ENCODE peak calls at places on chromosomes 7 and 10, in six cellular contexts. T is epithelial cell of proximal tubule, Q is right lobe of liver, R is body of pancreas, V is psoas muscle, X is hepatocyte. K is an unnamed sample.

GRCh38 chr7:69599211-69599878 is 1.1 kb downstream of the AUTS2 start:
- DNase-seq in Q (no peak), T (no peak), R (no peak), X (peak; percentile 32), V (peak; percentile 19), K (no peak)

GRCh38 chr7:23438171-23438570 is 32.1 kb downstream of the IGF2BP3 start:
- DNase-seq in V (no peak), T (no peak), R (no peak), Q (no peak), X (no peak), K (no peak)

GRCh38 chr7:139648617-139648932 is 125.1 kb downstream of the CLEC2L start:
- DNase-seq in Q (no peak), T (no peak), X (no peak), R (no peak), V (no peak), K (no peak)

GRCh38 chr10:63664341-63664885 is 143.2 kb downstream of the REEP3 start:
- DNase-seq in T (no peak), X (no peak), R (no peak), V (no peak), Q (no peak), K (no peak)

GRCh38 chr7:128194533-128195282 is 46.4 kb upstream of the LEP start:
- DNase-seq in X (no peak), R (no peak), Q (no peak), V (no peak), T (no peak), K (no peak)

GRCh38 chr7:25389489-25390106 is 161.3 kb upstream of the NPVF start:
- DNase-seq in Q (no peak), X (peak; percentile 69), R (peak; percentile 38), V (no peak), T (no peak), K (no peak)

GRCh38 chr7:6175642-6176041 is 96.8 kb downstream of the CYTH3 start:
- DNase-seq in R (no peak), T (no peak), V (no peak), X (no peak), Q (no peak), K (no peak)

GRCh38 chr7:27251513-27252306 is 9.1 kb downstream of the EVX1 start:
- DNase-seq in X (no peak), R (no peak), T (no peak), Q (no peak), V (no peak), K (no peak)

GRCh38 chr10:74827694-74828093 is 1.3 kb downstream of the KAT6B start:
- DNase-seq in R (no peak), X (no peak), T (no peak), Q (no peak), V (no peak), K (no peak)

GRCh38 chr10:6579193-6579903 is 728 bp downstream of the PRKCQ start:
- DNase-seq in T (no peak), Q (no peak), R (peak; percentile 57), V (no peak), X (no peak), K (no peak)

GRCh38 chr7:27165655-27166474 is 528 bp upstream of the HOXA9 start:
- DNase-seq in T (no peak), Q (no peak), X (no peak), R (no peak), V (peak; percentile 15), K (no peak)

GRCh38 chr10:22662693-22663330 is 51.6 kb downstream of the PIP4K2A start:
- DNase-seq in V (no peak), T (no peak), X (no peak), R (no peak), Q (no peak), K (no peak)

GRCh38 chr7:123924941-123925340 is at the start of gene SPAM1:
- DNase-seq in V (no peak), R (no peak), X (no peak), Q (no peak), T (no peak), K (no peak)

GRCh38 chr10:76918106-76918505 is 719.5 kb downstream of the KCNMA1 start:
- DNase-seq in V (no peak), T (no peak), Q (no peak), X (no peak), R (no peak), K (no peak)

GRCh38 chr10:106897631-106898161 is 266.8 kb downstream of the SORCS1 start:
- DNase-seq in Q (peak; percentile 21), T (no peak), R (no peak), X (peak; percentile 61), V (no peak), K (no peak)

GRCh38 chr7:113998934-113999333 is 80.1 kb upstream of the PPP1R3A start:
- DNase-seq in V (no peak), T (no peak), X (no peak), Q (no peak), R (no peak), K (no peak)

GRCh38 chr10:90751107-90751997 is 106.5 kb downstream of the HTR7 start:
- DNase-seq in Q (no peak), V (no peak), R (peak; percentile 37), X (peak; percentile 58), T (no peak), K (no peak)

GRCh38 chr7:68805159-68805558 is 793.1 kb upstream of the AUTS2 start:
- DNase-seq in V (no peak), R (no peak), T (no peak), X (no peak), Q (no peak), K (no peak)

GRCh38 chr10:86178401-86179142 is 188.0 kb downstream of the GRID1 start:
- DNase-seq in T (no peak), Q (no peak), V (no peak), R (no peak), X (peak; percentile 37), K (no peak)

GRCh38 chr10:30151581-30152389 is 92.4 kb upstream of the JCAD start:
- DNase-seq in R (no peak), Q (no peak), T (no peak), V (peak; percentile 56), X (peak; percentile 49), K (peak; percentile 88)

GRCh38 chr10:73471226-73471625 is 24.6 kb downstream of the PPP3CB start:
- DNase-seq in R (no peak), Q (no peak), T (no peak), X (no peak), V (no peak), K (no peak)

GRCh38 chr7:45240926-45241325 is 83.3 kb downstream of the RAMP3 start:
- DNase-seq in V (no peak), T (no peak), R (no peak), X (no peak), Q (no peak), K (no peak)

GRCh38 chr10:23693398-23693797 is 254.5 kb downstream of the OTUD1 start:
- DNase-seq in T (no peak), R (no peak), V (no peak), X (no peak), Q (peak; percentile 23), K (no peak)

GRCh38 chr10:70571236-70571635 is 31.3 kb downstream of the PRF1 start:
- DNase-seq in Q (no peak), V (no peak), X (no peak), T (no peak), R (no peak), K (no peak)

GRCh38 chr7:672891-673290 is 53.6 kb upstream of the DNAAF5 start:
- DNase-seq in V (no peak), X (no peak), R (no peak), T (no peak), Q (no peak), K (no peak)

GRCh38 chr7:124246262-124246863 is 213.5 kb upstream of the TMEM229A start:
- DNase-seq in V (no peak), T (no peak), R (no peak), X (no peak), Q (no peak), K (no peak)

GRCh38 chr7:50667338-50667737 is 102.1 kb upstream of the DDC start:
- DNase-seq in T (no peak), V (no peak), R (peak; percentile 81), X (no peak), Q (peak; percentile 56), K (no peak)

GRCh38 chr10:23344251-23344841 is at the start of gene C10orf67:
- DNase-seq in V (peak; percentile 21), X (peak; percentile 60), Q (peak; percentile 25), T (no peak), R (peak; percentile 23), K (no peak)

GRCh38 chr10:68301790-68302502 is 29.9 kb upstream of the HNRNPH3 start:
- DNase-seq in V (no peak), R (no peak), X (peak; percentile 61), T (no peak), Q (no peak), K (no peak)

GRCh38 chr10:93745411-93746065 is 12.2 kb upstream of the LGI1 start:
- DNase-seq in Q (peak; percentile 35), R (no peak), T (no peak), V (no peak), X (no peak), K (no peak)
- TF ChIP-seq CTCF in Q (peak; percentile 59), R (no peak), T (peak; percentile 50), V (peak; percentile 43), X (peak; percentile 36), K (peak; percentile 66)

DNA sequence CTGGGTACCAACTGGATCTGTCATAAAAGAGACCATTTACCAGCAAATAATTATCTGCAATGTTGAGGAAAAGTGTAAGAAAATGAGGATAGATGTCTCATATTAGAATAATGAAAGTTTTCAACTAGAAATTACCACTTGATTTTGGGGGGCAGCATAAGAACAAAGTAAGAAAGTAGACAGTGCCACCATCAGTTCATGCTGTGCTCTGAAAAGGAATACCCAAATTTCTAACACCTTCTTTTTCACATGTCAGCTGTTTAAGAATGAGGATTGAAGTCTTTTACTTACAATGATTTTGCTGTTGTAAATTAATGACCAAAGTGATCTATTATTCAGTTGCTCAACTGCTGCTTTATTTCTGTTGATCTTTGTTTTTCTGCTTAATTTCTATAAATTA is 578.3 kb downstream of the ETV1 start:
- DNase-seq in X (no peak), T (no peak), R (no peak), Q (no peak), V (no peak), K (no peak)
- TF ChIP-seq CTCF in X (no peak), T (no peak), R (no peak), Q (no peak), V (no peak), K (peak; percentile 13)

DNA sequence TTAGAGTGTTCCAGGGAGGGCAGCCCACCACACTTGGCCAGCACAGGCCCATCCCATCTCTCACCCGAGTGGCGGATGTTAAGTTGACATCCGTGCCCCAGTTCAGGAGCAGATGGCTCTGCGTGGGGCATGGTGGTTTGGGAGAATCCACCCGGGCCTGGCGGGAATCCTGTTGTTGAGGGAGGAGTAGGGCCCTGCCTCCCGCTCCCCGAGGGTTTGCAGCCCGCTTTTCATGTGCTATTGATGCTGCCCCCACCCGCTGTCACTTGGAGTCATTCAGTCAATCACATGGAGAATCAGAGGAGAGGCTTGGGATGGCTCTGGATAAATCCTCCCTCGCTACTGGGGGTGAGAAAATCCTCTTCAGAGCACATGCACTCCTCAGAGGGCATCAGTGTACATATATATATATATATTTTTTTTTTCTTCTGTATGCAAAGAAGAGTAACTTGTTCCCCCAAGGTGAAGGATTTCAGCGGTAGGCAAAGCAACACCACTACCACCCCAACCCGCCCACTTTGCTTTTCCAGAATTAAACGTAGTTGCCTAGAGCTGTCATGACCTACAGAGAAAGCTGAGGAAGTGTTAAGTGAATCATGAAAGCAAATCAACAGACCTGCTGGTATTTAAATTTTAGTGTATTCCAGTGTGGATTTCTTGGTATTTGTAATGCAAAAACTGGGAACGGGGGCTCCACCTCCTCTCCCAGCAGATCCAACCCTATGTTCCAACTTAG is 450.7 kb upstream of the GALNT17 start:
- DNase-seq in T (no peak), R (no peak), X (no peak), V (no peak), Q (no peak), K (no peak)
- TF ChIP-seq CTCF in T (no peak), R (no peak), X (no peak), V (no peak), Q (no peak), K (no peak)

GRCh38 chr10:102669206-102670064 is 25.2 kb downstream of the TRIM8 start:
- DNase-seq in X (peak; percentile 61), V (peak; percentile 62), Q (no peak), T (no peak), R (peak; percentile 98), K (no peak)
- TF ChIP-seq CTCF in X (peak; percentile 3), V (peak; percentile 4), Q (peak; percentile 30), T (peak; percentile 64), R (peak; percentile 50), K (peak; percentile 38)

K was measured in osteocyte.